ENCODE peak calls at places on chromosomes 13 and 19, in eight cellular contexts. E, B, G, K, X, T, P and R are unnamed samples.
A peak's percentile ranks its signal among the peaks of the same experiment; 100 is the strongest.

GRCh38 chr13:106529415-106530208 is 5.8 kb downstream of the EFNB2 start:
- DNase-seq in E (no peak), B (no peak), G (no peak), K (no peak), X (no peak), T (no peak), P (no peak), R (no peak)

GRCh38 chr19:44689290-44690130 is 9.4 kb upstream of the CEACAM16 start:
- DNase-seq in E (peak; percentile 60), B (peak; percentile 80), G (peak; percentile 82), K (peak; percentile 25), X (peak; percentile 35), T (peak; percentile 92), P (peak; percentile 67), R (peak; percentile 74)

GRCh38 chr19:35995655-35995993 is 636 bp downstream of the SDHAF1 start:
- DNase-seq in E (peak; percentile 36), B (no peak), G (no peak), K (no peak), X (peak; percentile 17), T (peak; percentile 78), P (no peak), R (peak; percentile 8)

GRCh38 chr19:16402076-16402475 is 69.7 kb downstream of the EPS15L1 start:
- DNase-seq in E (no peak), B (no peak), G (no peak), K (no peak), X (no peak), T (no peak), P (no peak), R (no peak)

GRCh38 chr13:42337808-42338600 is 66.1 kb downstream of the AKAP11 start:
- DNase-seq in E (no peak), B (no peak), G (no peak), K (no peak), X (no peak), T (no peak), P (no peak), R (no peak)

GRCh38 chr19:8512115-8512967 is 1.6 kb downstream of the ZNF414 start:
- DNase-seq in E (peak; percentile 31), B (no peak), G (no peak), K (no peak), X (peak; percentile 5), T (no peak), P (no peak), R (no peak)

GRCh38 chr13:90792335-90792734 is 555.2 kb upstream of the MIR17HG start:
- DNase-seq in E (no peak), B (no peak), G (no peak), K (no peak), X (no peak), T (no peak), P (no peak), R (no peak)

GRCh38 chr13:60137911-60138570 is 25.7 kb downstream of the DIAPH3 start:
- DNase-seq in E (no peak), B (no peak), G (no peak), K (no peak), X (no peak), T (no peak), P (no peak), R (no peak)

GRCh38 chr13:109162248-109163051 is 533.0 kb downstream of the MYO16 start:
- DNase-seq in E (peak; percentile 72), B (no peak), G (no peak), K (no peak), X (no peak), T (no peak), P (no peak), R (no peak)

GRCh38 chr13:48492123-48493075 is 40.5 kb downstream of the RCBTB2 start:
- DNase-seq in E (peak; percentile 100), B (peak; percentile 52), G (peak; percentile 63), K (no peak), X (no peak), T (peak; percentile 82), P (peak; percentile 53), R (peak; percentile 60)

GRCh38 chr19:40687525-40688016 is 2.9 kb downstream of the NUMBL start:
- DNase-seq in E (no peak), B (no peak), G (peak; percentile 98), K (no peak), X (no peak), T (peak; percentile 95), P (no peak), R (no peak)

GRCh38 chr19:3661284-3662238 is 35.0 kb upstream of the CACTIN start:
- DNase-seq in E (no peak), B (no peak), G (no peak), K (no peak), X (no peak), T (no peak), P (no peak), R (no peak)

GRCh38 chr13:110108348-110109139 is 198.4 kb downstream of the COL4A1 start:
- DNase-seq in E (peak; percentile 49), B (no peak), G (peak; percentile 71), K (peak; percentile 41), X (peak; percentile 63), T (peak; percentile 91), P (no peak), R (no peak)

GRCh38 chr13:40875583-40875982 is 86.2 kb downstream of the SLC25A15 start:
- DNase-seq in E (no peak), B (no peak), G (no peak), K (no peak), X (no peak), T (no peak), P (no peak), R (no peak)

GRCh38 chr13:50075619-50076097 is 60.4 kb downstream of the KCNRG start:
- DNase-seq in E (no peak), B (no peak), G (no peak), K (no peak), X (no peak), T (no peak), P (no peak), R (no peak)